ENCODE peak calls at places on chromosome 19, in six cellular contexts. G is K562, S is H1, O is GM12891, R is GM12878, Q is HepG2. I is an unnamed sample.

GRCh38 chr19:53519431-53519830 is 18.5 kb upstream of the ZNF331 start:
- DNase-seq in G (no peak), S (no peak), O (no peak), R (no peak), Q (no peak), I (no peak)

GRCh38 chr19:39402417-39403297 is 4.0 kb upstream of the ZFP36 start:
- DNase-seq in G (peak), S (peak), O (peak), R (peak), Q (no peak), I (peak)

GRCh38 chr19:38656171-38656981 is 8.9 kb downstream of the ACTN4 start:
- DNase-seq in G (no peak), S (no peak), O (no peak), R (no peak), Q (peak), I (no peak)

GRCh38 chr19:55362990-55363716 is at the start of gene GARIN5B:
- DNase-seq in G (no peak), S (no peak), O (no peak), R (no peak), Q (no peak), I (no peak)

GRCh38 chr19:39355253-39355652 is 13.0 kb downstream of the SAMD4B start:
- DNase-seq in G (no peak), S (no peak), O (no peak), R (no peak), Q (no peak), I (no peak)

GRCh38 chr19:27740396-27740795 is 1472.6 kb downstream of the UQCRFS1 start:
- DNase-seq in G (no peak), S (no peak), O (no peak), R (no peak), Q (no peak), I (no peak)

GRCh38 chr19:51676566-51677083 is 16.5 kb upstream of the SPACA6 start:
- DNase-seq in G (no peak), S (no peak), O (no peak), R (no peak), Q (no peak), I (no peak)

GRCh38 chr19:42325896-42326771 is 699 bp downstream of the MEGF8 start:
- DNase-seq in G (no peak), S (no peak), O (no peak), R (no peak), Q (no peak), I (no peak)

GRCh38 chr19:39409886-39410619 is 2.4 kb upstream of the PLEKHG2 start:
- DNase-seq in G (peak), S (peak), O (peak), R (no peak), Q (peak), I (no peak)

GRCh38 chr19:37790244-37790925 is 11.0 kb upstream of the ZNF573 start:
- DNase-seq in G (peak), S (no peak), O (no peak), R (no peak), Q (no peak), I (no peak)

GRCh38 chr19:5031231-5032100 is 62.6 kb downstream of the KDM4B start:
- DNase-seq in G (peak), S (peak), O (peak), R (peak), Q (peak), I (peak)

GRCh38 chr19:13881692-13882418 is 4.9 kb downstream of the NANOS3 start:
- DNase-seq in G (no peak), S (no peak), O (no peak), R (no peak), Q (no peak), I (no peak)

GRCh38 chr19:33705090-33705847 is 83.5 kb downstream of the CHST8 start:
- DNase-seq in G (no peak), S (no peak), O (no peak), R (no peak), Q (no peak), I (no peak)

GRCh38 chr19:3381701-3382372 is 15.5 kb downstream of the NFIC start:
- DNase-seq in G (no peak), S (no peak), O (no peak), R (no peak), Q (no peak), I (no peak)

GRCh38 chr19:43777163-43777700 is 3.5 kb downstream of the KCNN4 start:
- DNase-seq in G (peak), S (no peak), O (no peak), R (no peak), Q (no peak), I (no peak)

GRCh38 chr19:37988758-37989635 is 82.0 kb downstream of the SIPA1L3 start:
- DNase-seq in G (no peak), S (no peak), O (no peak), R (no peak), Q (no peak), I (no peak)

GRCh38 chr19:16847407-16847806 is 18.2 kb downstream of the SIN3B start:
- DNase-seq in G (no peak), S (no peak), O (no peak), R (no peak), Q (no peak), I (no peak)

GRCh38 chr19:48466571-48467325 is 2.4 kb upstream of the CYTH2 start:
- DNase-seq in G (no peak), S (no peak), O (no peak), R (no peak), Q (no peak), I (no peak)
- TF ChIP-seq TAF1 in G (no peak), S (no peak), O (no peak), R (no peak), Q (no peak), I (no peak)

GRCh38 chr19:32101206-32101605 is 244.2 kb upstream of the ZNF507 start:
- DNase-seq in G (no peak), S (no peak), O (no peak), R (no peak), Q (no peak), I (no peak)
- TF ChIP-seq POLR2AphosphoS5 in G (no peak), S (no peak), O (no peak), R (no peak), Q (no peak), I (no peak)

GRCh38 chr19:2054763-2055162 is 3.7 kb upstream of the MKNK2 start:
- DNase-seq in G (no peak), S (no peak), O (no peak), R (no peak), Q (no peak), I (no peak)

GRCh38 chr19:2050991-2051770 is at the start of gene MKNK2:
- DNase-seq in G (peak), S (peak), O (peak), R (no peak), Q (peak), I (peak)

GRCh38 chr19:2055871-2056809 is 5.1 kb upstream of the MKNK2 start:
- DNase-seq in G (peak), S (peak), O (no peak), R (no peak), Q (no peak), I (no peak)

GRCh38 chr19:2051771-2052704 is 994 bp upstream of the MKNK2 start:
- DNase-seq in G (no peak), S (no peak), O (no peak), R (peak), Q (no peak), I (no peak)

DNA sequence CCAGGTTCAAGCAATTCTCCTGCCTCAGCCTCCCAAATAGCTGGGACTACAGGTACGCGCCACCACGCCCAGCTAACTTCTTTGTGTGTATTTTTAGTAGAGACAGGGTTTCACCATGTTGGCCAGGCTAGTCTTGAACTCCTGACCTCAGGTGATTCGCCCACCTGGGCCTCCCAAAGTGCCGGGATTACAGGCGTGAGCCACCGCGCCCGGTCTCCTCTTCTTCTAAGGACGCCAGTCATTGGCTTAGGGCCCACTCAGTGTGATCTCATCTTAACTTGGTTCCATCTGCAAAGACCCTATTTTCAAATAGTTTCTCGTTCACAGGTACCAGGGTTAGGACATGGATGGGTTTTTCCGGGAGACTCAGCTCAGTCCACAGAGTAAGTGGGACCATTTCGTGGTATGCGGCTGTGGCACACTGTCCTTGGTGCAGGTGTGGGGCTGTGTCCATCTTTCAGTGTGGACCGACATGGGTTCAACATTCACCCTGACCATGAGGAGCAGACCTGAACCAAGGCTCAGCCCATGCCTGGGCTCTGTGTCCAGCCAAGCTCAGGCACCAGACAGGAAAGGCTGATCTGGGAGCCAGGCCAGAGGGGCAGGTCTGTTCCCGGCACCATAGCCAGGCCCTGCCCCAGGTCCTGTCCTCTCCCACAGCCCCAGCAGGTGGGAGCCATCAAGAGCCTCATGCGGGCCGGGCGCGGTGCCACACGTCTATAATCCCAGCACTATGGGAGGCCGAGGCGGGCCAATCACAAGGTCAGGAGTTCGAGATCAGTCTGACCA is 2.8 kb upstream of the MKNK2 start:
- DNase-seq in G (no peak), S (no peak), O (no peak), R (no peak), Q (no peak), I (no peak)
- TF ChIP-seq POLR2A in G (no peak), S (no peak), O (no peak), R (no peak), Q (no peak), I (no peak)

GRCh38 chr19:15373644-15374043 is 5.9 kb downstream of the AKAP8 start:
- DNase-seq in G (no peak), S (no peak), O (no peak), R (no peak), Q (no peak), I (no peak)

GRCh38 chr19:15372470-15372869 is 7.1 kb downstream of the AKAP8 start:
- DNase-seq in G (no peak), S (no peak), O (no peak), R (no peak), Q (no peak), I (no peak)

GRCh38 chr19:15374105-15374651 is 5.4 kb downstream of the AKAP8 start:
- DNase-seq in G (no peak), S (no peak), O (no peak), R (no peak), Q (no peak), I (no peak)

GRCh38 chr19:15372891-15373301 is 6.7 kb downstream of the AKAP8 start:
- DNase-seq in G (no peak), S (no peak), O (no peak), R (no peak), Q (no peak), I (no peak)

GRCh38 chr19:15374796-15375440 is 4.7 kb downstream of the AKAP8 start:
- DNase-seq in G (no peak), S (no peak), O (no peak), R (no peak), Q (no peak), I (no peak)
- TF ChIP-seq TAF1 in G (no peak), S (no peak), O (no peak), R (no peak), Q (no peak), I (no peak)

I was measured in GM12892.